ENCODE peak calls at places on chromosomes 2 and 18, in four cellular contexts. R, W, J and F are unnamed samples.

GRCh38 chr2:60551241-60552095 is 2.0 kb downstream of the BCL11A start:
- DNase-seq in J (no peak), W (peak; percentile 29), R (no peak), F (no peak)

GRCh38 chr2:192059226-192059625 is 135.5 kb downstream of the TMEFF2 start:
- DNase-seq in W (no peak), J (no peak), R (no peak), F (no peak)

GRCh38 chr2:45944075-45944474 is 292.6 kb downstream of the PRKCE start:
- DNase-seq in J (no peak), W (no peak), R (no peak), F (no peak)

GRCh38 chr2:145874466-145874865 is 1354.5 kb upstream of the ZEB2 start:
- DNase-seq in J (no peak), R (no peak), W (no peak), F (no peak)

GRCh38 chr2:186256540-186256939 is 229.5 kb upstream of the ZC3H15 start:
- DNase-seq in W (peak; percentile 18), J (no peak), R (no peak), F (peak; percentile 22)

GRCh38 chr18:45589559-45590041 is 25.7 kb upstream of the SLC14A2 start:
- DNase-seq in R (no peak), W (no peak), J (peak; percentile 67), F (no peak)

GRCh38 chr2:144938308-144938709 is 418.4 kb upstream of the ZEB2 start:
- DNase-seq in W (no peak), J (no peak), R (no peak), F (no peak)

GRCh38 chr2:82089518-82089917 is 1785.0 kb upstream of the LRRTM1 start:
- DNase-seq in J (no peak), R (no peak), W (no peak), F (no peak)

GRCh38 chr2:45649855-45650806 is 1.3 kb upstream of the PRKCE start:
- DNase-seq in W (peak; percentile 74), J (peak; percentile 88), R (peak; percentile 92), F (peak; percentile 52)

GRCh38 chr2:85666016-85666415 is 2.0 kb downstream of the SFTPB start:
- DNase-seq in R (no peak), J (no peak), W (no peak), F (no peak)

GRCh38 chr18:35241523-35241804 is 630 bp downstream of the ZNF397 start:
- DNase-seq in R (no peak), J (no peak), W (no peak), F (no peak)

GRCh38 chr2:37812414-37812813 is 112.7 kb upstream of the RMDN2 start:
- DNase-seq in W (no peak), J (no peak), R (no peak), F (no peak)
- TF ChIP-seq CTCF in W (no peak), J (no peak), R (peak; percentile 26), F (no peak)

GRCh38 chr2:32624813-32625212 is 3.0 kb upstream of the TTC27 start:
- DNase-seq in W (no peak), R (no peak), J (no peak), F (no peak)

GRCh38 chr2:32623311-32623706 is 4.5 kb upstream of the TTC27 start:
- DNase-seq in W (no peak), R (no peak), J (no peak), F (no peak)

GRCh38 chr2:32626591-32627221 is 1.1 kb upstream of the TTC27 start:
- DNase-seq in J (no peak), W (no peak), R (no peak), F (no peak)

GRCh38 chr2:32627901-32628645 is at the start of gene TTC27:
- DNase-seq in J (peak; percentile 97), W (peak; percentile 92), R (peak; percentile 97), F (peak; percentile 97)

GRCh38 chr2:32627441-32627900 is 379 bp upstream of the TTC27 start:
- DNase-seq in W (no peak), R (peak; percentile 72), J (peak; percentile 68), F (no peak)
- TF ChIP-seq CTCF in W (no peak), R (peak; percentile 20), J (no peak), F (no peak)

GRCh38 chr2:64999754-65000153 is 10.6 kb downstream of the SLC1A4 start:
- DNase-seq in W (no peak), R (no peak), J (no peak), F (no peak)

GRCh38 chr2:64996914-64997313 is 7.7 kb downstream of the SLC1A4 start:
- DNase-seq in J (no peak), W (no peak), R (no peak), F (no peak)

GRCh38 chr2:65003037-65003436 is 13.8 kb downstream of the SLC1A4 start:
- DNase-seq in R (no peak), J (no peak), W (no peak), F (no peak)

GRCh38 chr2:64998658-64999061 is 9.5 kb downstream of the SLC1A4 start:
- DNase-seq in W (no peak), J (no peak), R (no peak), F (no peak)

GRCh38 chr2:65000619-65001018 is 11.4 kb downstream of the SLC1A4 start:
- DNase-seq in R (no peak), W (no peak), J (no peak), F (no peak)
- TF ChIP-seq CTCF in R (no peak), W (no peak), J (no peak), F (no peak)

GRCh38 chr2:238872628-238873400 is 24.9 kb downstream of the TWIST2 start:
- DNase-seq in R (peak; percentile 60), W (no peak), J (no peak), F (no peak)
- TF ChIP-seq CTCF in R (no peak), W (no peak), J (no peak), F (no peak)

DNA sequence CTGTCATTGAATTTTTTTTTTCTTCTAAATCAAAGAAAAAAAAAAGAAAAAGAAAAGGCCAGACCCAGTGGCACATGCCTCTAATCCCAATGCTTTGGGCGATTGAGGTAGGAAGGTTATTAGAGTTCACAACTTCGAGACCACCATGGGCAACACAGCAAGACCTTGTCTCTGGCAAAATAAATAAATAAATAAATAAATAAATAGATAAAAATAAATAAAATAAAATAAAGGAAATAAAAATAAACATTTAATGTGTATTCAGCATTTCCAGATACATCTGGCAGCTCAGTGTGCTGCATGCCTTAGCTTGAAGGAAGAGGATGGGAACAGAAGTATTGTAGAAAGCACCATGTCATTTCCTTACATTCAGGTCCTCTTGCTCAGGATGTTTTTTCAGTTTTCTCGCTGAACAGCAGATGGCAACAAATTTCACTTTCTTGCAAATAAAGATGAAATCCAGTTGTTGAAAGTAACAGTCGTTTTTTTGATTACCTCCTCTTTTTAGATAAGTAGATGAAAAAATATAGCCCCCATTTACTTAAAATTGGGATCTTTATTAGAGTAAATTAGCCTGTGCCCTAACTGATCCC is 25.7 kb upstream of the FAM178B start:
- DNase-seq in W (peak; percentile 28), R (no peak), J (no peak), F (peak; percentile 26)
- TF ChIP-seq CTCF in W (peak; percentile 32), R (peak; percentile 34), J (peak; percentile 33), F (peak; percentile 49)

DNA sequence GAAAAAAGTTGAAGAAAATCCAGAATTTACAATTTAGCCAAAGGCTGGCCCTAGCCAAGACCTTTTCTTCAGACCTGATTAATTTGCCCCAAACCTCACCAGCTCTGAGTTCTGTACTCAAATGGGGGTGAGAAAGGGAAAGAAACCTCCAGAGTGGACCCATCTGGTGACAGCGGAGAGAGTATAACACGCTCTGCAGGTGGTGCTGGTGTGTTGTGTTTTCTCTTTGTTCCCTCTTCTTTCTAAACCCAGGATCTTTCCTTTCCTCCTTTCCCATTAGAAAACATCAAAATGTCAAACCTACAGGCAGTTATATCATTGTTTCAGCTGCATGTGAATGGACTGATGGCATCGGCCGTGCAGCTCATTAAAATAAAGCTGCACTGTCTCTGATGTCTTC is 253.3 kb upstream of the SP5 start:
- DNase-seq in W (no peak), J (no peak), R (no peak), F (no peak)
- TF ChIP-seq CTCF in W (no peak), J (no peak), R (no peak), F (no peak)

DNA sequence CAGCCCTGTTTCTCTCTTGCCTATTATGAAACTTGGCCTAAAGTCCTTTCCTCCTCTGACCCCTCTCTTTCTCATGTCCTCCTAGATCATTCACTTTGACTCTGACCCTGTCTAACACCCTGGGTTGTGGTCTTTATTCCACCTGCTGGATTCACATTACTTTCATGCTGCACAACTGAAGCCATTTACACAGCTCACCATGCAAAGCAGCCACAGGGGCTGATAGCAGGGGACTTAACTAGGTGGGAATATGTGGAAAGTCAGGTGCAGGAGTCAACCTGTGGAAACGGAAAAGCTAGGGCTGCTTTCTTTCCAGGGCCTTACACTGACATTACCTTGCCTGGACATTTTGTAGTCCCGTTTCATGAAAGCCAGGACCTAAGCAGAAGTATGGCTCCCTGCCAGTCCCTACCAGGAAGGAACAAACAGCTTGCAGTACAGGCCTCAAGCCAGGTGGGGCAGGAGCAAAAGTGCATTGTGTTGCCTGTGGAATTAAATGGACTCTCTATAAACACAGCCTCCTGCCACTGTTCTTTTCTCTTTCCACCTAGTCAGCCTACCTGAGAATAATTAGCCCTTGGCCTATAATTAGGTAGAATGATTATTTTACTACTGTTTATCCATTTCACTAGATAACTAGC is 11.8 kb downstream of the MAPRE3 start:
- DNase-seq in J (peak; percentile 84), W (peak; percentile 42), R (no peak), F (peak; percentile 41)
- TF ChIP-seq CTCF in J (peak; percentile 53), W (peak; percentile 25), R (no peak), F (no peak)

DNA sequence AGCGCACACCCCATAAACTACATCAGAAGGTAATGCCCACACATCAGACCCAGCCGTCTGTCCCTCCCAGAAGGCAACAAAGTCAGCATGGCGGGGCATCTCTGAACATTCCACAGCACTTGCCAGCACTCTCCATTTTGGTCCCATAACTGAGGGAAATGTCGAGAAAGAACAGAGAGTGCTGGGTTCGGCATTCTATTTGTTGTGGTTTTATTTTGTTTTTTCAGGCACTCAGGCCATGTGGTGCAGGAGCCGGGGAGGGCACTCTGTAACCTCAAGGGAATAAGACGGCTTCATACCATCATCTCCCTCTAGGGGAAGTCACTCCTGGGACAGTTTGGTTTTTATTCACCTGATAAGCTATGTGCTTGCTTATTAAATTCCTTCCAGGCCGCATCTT is 156.0 kb downstream of the SEPTIN10 start:
- DNase-seq in R (peak; percentile 75), W (no peak), J (no peak), F (no peak)
- TF ChIP-seq CTCF in R (peak; percentile 26), W (no peak), J (no peak), F (no peak)

DNA sequence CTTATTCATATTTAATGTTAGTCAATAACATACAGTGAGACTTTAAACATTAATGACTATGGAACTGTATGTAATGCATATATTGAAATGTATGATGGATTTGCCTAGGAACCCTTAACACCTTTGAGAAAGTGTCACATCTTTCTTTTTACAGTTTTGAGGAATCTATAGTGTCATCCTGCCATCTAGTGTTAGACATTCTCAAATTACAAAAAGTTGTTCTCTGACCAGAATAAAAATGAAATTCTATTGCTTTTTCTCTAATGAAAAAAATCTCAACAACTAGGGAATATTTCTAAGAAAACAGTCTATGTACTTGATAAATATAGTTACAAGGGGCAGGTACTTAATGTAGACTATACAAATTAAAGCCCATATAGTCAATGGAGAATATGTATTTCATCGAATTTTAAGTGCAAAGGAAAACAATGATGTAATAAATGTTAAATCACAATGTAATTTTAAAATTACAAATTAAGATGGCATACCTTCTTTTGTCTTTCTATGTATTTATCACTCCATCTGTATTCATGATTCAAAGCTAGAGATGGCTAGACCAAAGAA is 5.1 kb upstream of the CALCRL start:
- DNase-seq in J (no peak), R (no peak), W (peak; percentile 4), F (no peak)
- TF ChIP-seq CTCF in J (peak; percentile 58), R (peak; percentile 52), W (no peak), F (peak; percentile 39)